ENCODE peak calls at places on chromosomes 5 and 9, in four cellular contexts. D is H1, H is K562, Y is GM12878. J is an unnamed sample.

GRCh38 chr9:9215050-9215449 is 1397.8 kb downstream of the PTPRD start:
- DNase-seq in D (no peak), H (no peak), Y (no peak), J (no peak)

GRCh38 chr5:9230355-9230754 is 315.5 kb downstream of the SEMA5A start:
- DNase-seq in D (no peak), H (no peak), Y (no peak), J (no peak)

GRCh38 chr5:175595905-175596304 is 62.0 kb upstream of the HRH2 start:
- DNase-seq in D (no peak), H (no peak), Y (no peak), J (no peak)

GRCh38 chr9:37333288-37333687 is 89.2 kb upstream of the GRHPR start:
- DNase-seq in D (no peak), H (peak; percentile 48), Y (no peak), J (no peak)

GRCh38 chr5:145465487-145466263 is 369.5 kb downstream of the PRELID2 start:
- DNase-seq in D (no peak), H (no peak), Y (no peak), J (no peak)

GRCh38 chr5:112548246-112548982 is 129.3 kb upstream of the EPB41L4A start:
- DNase-seq in D (no peak), H (peak; percentile 95), Y (no peak), J (no peak)

GRCh38 chr5:62931081-62931480 is 352.5 kb downstream of the LRRC70 start:
- DNase-seq in D (no peak), H (no peak), Y (no peak), J (no peak)

GRCh38 chr5:6814816-6815215 is 101.6 kb downstream of the TENT4A start:
- DNase-seq in D (no peak), H (no peak), Y (no peak), J (no peak)

GRCh38 chr5:135466178-135467050 is 14.3 kb upstream of the TIFAB start:
- DNase-seq in D (no peak), H (peak; percentile 81), Y (no peak), J (peak; percentile 40)

GRCh38 chr9:101727621-101728524 is 10.6 kb downstream of the GRIN3A start:
- DNase-seq in D (no peak), H (peak; percentile 27), Y (no peak), J (peak; percentile 24)

GRCh38 chr9:95108777-95109176 is 208.7 kb downstream of the FANCC start:
- DNase-seq in D (no peak), H (no peak), Y (no peak), J (no peak)

GRCh38 chr9:101566904-101567724 is 27.7 kb downstream of the PPP3R2 start:
- DNase-seq in D (no peak), H (peak; percentile 64), Y (no peak), J (peak; percentile 48)

GRCh38 chr5:37396352-37396751 is 17.2 kb downstream of the WDR70 start:
- DNase-seq in D (no peak), H (no peak), Y (no peak), J (no peak)

GRCh38 chr9:108416321-108416720 is 439.5 kb downstream of the ACTL7B start:
- DNase-seq in D (no peak), H (no peak), Y (no peak), J (peak; percentile 51)

GRCh38 chr5:146337928-146338327 is 711 bp upstream of the POU4F3 start:
- DNase-seq in D (no peak), H (no peak), Y (no peak), J (no peak)

GRCh38 chr5:146047396-146047795 is 58.0 kb downstream of the PLAC8L1 start:
- DNase-seq in D (no peak), H (no peak), Y (no peak), J (no peak)

GRCh38 chr5:170393235-170393634 is 4.1 kb upstream of the KCNMB1 start:
- DNase-seq in D (no peak), H (no peak), Y (no peak), J (no peak)

GRCh38 chr5:91366571-91366970 is 16.5 kb downstream of the ARRDC3 start:
- DNase-seq in D (no peak), H (no peak), Y (no peak), J (no peak)

GRCh38 chr9:127810378-127811187 is 7.9 kb downstream of the FPGS start:
- DNase-seq in D (no peak), H (no peak), Y (no peak), J (no peak)

GRCh38 chr5:10595305-10595677 is 31.4 kb downstream of the ANKRD33B start:
- DNase-seq in D (no peak), H (no peak), Y (no peak), J (no peak)

GRCh38 chr9:72485821-72486605 is 35.4 kb upstream of the TMC1 start:
- DNase-seq in D (no peak), H (no peak), Y (no peak), J (no peak)

GRCh38 chr9:656918-657583 is 184.4 kb upstream of the DMRT1 start:
- DNase-seq in D (no peak), H (no peak), Y (no peak), J (no peak)

GRCh38 chr5:118397231-118397630 is 591.1 kb downstream of the DTWD2 start:
- DNase-seq in D (no peak), H (no peak), Y (no peak), J (no peak)

GRCh38 chr5:151157426-151158286 is at the start of gene ANXA6:
- DNase-seq in D (peak; percentile 50), H (peak; percentile 86), Y (no peak), J (peak; percentile 22)

GRCh38 chr9:110068212-110068611 is 139.7 kb downstream of the C9orf152 start:
- DNase-seq in D (no peak), H (no peak), Y (no peak), J (no peak)

GRCh38 chr5:72752909-72753308 is 63.6 kb upstream of the TNPO1 start:
- DNase-seq in D (no peak), H (no peak), Y (no peak), J (no peak)

GRCh38 chr5:71587709-71588532 is 781 bp downstream of the MCCC2 start:
- DNase-seq in D (no peak), H (peak; percentile 53), Y (no peak), J (peak; percentile 21)

GRCh38 chr9:105072476-105072875 is 144.5 kb upstream of the ABCA1 start:
- DNase-seq in D (no peak), H (no peak), Y (no peak), J (no peak)

GRCh38 chr9:5185220-5185840 is at the start of gene INSL6:
- DNase-seq in D (no peak), H (no peak), Y (no peak), J (no peak)

DNA sequence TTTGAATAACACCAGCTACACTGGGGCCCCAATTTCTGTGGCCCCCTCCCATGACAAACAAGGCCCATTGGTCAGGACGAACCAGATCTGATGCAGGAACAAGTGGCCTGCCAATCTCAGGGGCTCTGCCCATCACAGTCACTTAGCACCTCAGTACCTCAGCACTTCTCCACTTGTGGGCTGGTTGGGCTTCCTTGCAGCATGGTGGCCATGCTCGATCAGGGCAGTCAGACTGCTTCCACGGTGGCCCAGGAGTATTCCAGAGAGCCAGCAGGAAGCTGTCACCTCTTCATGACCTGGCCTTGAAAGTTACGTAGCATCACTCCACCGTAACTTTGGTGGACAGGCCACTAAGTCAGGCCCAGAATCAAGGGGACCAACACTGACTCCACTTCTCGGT is 206.5 kb downstream of the AUH start:
- DNase-seq in D (no peak), H (no peak), Y (no peak), J (no peak)
- TF ChIP-seq USF2 in D (no peak), H (no peak), Y (no peak), J (no peak)

GRCh38 chr5:123186762-123187161 is 97.7 kb downstream of the PRDM6 start:
- DNase-seq in D (no peak), H (no peak), Y (no peak), J (no peak)
- TF ChIP-seq ATF3 in D (no peak), H (no peak), Y (no peak), J (no peak)

DNA sequence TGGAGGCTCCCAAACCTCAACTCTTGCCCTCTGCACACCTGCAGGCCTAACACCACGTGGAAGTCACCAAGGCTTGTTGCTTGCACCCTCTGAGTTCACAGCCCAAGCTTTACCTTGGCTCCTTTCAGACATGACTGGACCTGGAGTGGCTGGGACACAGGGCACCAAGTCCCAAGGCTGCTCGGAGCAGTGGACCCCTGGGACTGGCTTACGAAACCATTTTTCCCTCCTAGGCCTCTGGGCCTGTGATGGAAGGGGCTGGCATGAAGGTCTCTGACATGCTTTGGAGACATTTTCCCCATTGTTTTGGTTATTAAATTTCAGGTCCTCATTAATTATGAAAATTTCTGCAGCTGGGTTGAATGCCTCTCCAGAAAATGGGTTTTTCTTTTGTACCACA is 994.4 kb upstream of the NUDT12 start:
- DNase-seq in D (no peak), H (no peak), Y (no peak), J (no peak)
- H3K4me3 ChIP-seq in D (no peak overlapping the region), H (no peak overlapping the region), Y (no peak overlapping the region), J (no peak overlapping the region)

DNA sequence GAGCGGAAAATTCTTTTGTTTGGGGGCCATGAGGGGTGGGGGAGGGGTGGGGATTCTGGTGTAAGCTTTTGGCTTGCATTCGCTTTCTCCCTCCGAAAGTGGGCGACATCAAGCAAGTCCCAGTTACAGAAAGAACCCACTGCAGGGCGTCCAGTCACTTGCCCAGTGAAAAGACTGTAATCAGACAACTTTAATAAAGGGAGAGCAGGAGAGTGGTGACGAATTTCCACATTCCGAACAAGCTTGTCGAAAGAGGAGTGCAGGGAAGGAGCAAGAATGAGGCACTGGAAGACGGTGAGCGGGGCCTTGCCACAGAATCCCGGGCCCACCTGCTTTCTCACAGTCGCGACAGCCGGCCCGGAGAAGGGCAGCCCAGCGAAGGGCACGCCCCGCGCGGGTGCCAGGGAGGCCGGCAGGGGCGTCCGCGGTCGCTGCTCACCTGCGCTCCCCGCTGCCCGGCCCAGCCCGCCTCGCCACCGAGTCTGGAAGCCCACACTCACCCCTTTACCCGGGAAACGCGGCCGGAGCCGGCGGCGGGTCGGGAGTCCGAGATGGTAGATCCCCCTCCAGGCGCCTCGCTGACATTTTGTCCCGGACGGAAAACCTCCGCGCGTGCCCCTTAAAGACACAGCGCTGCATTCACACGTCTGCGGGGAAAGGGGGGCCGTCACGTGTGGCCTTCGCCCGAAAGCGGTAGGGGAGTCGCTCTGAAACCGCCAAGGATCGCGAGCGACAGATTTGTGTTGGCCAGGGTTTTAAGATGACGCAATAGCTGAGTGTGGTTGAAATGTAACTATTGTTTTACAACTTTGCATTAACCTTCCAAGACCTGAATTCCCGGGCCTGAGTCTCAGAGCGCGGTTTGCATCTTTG is at the start of gene ZBED3:
- DNase-seq in D (no peak), H (no peak), Y (peak; percentile 30), J (peak; percentile 87)
- TF ChIP-seq USF2 in D (peak; percentile 57), H (no peak), Y (peak; percentile 40), J (peak; percentile 76)

DNA sequence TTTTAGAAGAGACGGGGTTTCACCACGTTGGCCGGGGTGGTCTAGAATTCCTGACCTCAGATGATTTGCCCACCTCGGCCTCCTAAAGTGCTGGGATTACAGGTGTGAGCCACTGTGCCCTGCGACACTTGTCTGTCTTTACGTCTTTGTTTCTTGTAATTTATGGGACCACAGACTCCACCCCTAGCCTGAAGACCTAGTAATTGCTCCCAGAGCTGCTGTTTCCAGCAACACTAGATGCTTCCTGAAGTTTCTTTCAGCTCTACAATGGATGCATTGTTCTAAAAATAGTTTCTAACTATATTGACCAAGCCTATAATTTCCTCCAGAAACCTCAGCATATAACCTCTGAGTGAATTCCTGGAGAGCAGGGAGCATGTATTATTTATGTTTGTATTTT is 13.9 kb downstream of the GCNT1 start:
- DNase-seq in D (no peak), H (no peak), Y (no peak), J (no peak)
- TF ChIP-seq ATF3 in D (no peak), H (no peak), Y (no peak), J (no peak)

GRCh38 chr9:134391319-134392231 is 65.3 kb downstream of the RXRA start:
- DNase-seq in D (no peak), H (no peak), Y (peak; percentile 69), J (no peak)
- H3K4me3 ChIP-seq in D (no peak overlapping the region), H (no peak overlapping the region), Y (peak overlapping the region; percentile 79), J (no peak overlapping the region)

J was measured in HepG2.